ENCODE peak calls at places on chromosomes 6 and 20, in four cellular contexts. I is stimulated activated CD8-positive, alpha-beta memory T cell treated with anti-CD3 and anti-CD28 coated beads, Interleukin-2, amount 100 ng/mL, for 48 hours; J is Peyer's patch; A is AML-193. T is an unnamed sample.
A peak's percentile ranks its signal among the peaks of the same experiment; 100 is the strongest.

GRCh38 chr6:158839796-158840195 is 20.6 kb upstream of the EZR start:
- DNase-seq in I (no peak), J (no peak), A (no peak), T (no peak)

GRCh38 chr20:20459726-20460125 is 91.8 kb downstream of the INSM1 start:
- DNase-seq in I (no peak), J (no peak), A (no peak), T (no peak)

GRCh38 chr6:81451787-81452186 is 300.7 kb downstream of the TENT5A start:
- DNase-seq in I (no peak), J (no peak), A (no peak), T (peak; percentile 51)

GRCh38 chr20:36331182-36331581 is 25.0 kb downstream of the DLGAP4 start:
- DNase-seq in I (no peak), J (no peak), A (no peak), T (no peak)

GRCh38 chr6:9388596-9388995 is 953.3 kb upstream of the SLC35B3 start:
- DNase-seq in I (no peak), J (no peak), A (no peak), T (no peak)

GRCh38 chr6:4584801-4585200 is 191.4 kb upstream of the CDYL start:
- DNase-seq in I (no peak), J (no peak), A (no peak), T (no peak)

GRCh38 chr6:21587182-21587924 is 6.2 kb upstream of the SOX4 start:
- DNase-seq in I (no peak), J (no peak), A (peak; percentile 43), T (peak; percentile 49)

GRCh38 chr6:68891419-68891818 is 256.3 kb downstream of the ADGRB3 start:
- DNase-seq in I (no peak), J (no peak), A (no peak), T (peak; percentile 2)

GRCh38 chr6:39016831-39017230 is 31.8 kb upstream of the GLP1R start:
- DNase-seq in I (no peak), J (no peak), A (no peak), T (no peak)

GRCh38 chr20:47801079-47801478 is 15.8 kb upstream of the SULF2 start:
- DNase-seq in I (no peak), J (no peak), A (no peak), T (no peak)

GRCh38 chr6:129494586-129494985 is 215.4 kb downstream of the ARHGAP18 start:
- DNase-seq in I (no peak), J (no peak), A (no peak), T (no peak)

GRCh38 chr6:161336479-161336878 is 62.6 kb upstream of the AGPAT4 start:
- DNase-seq in I (no peak), J (no peak), A (no peak), T (no peak)

T was measured in AG08396.